ENCODE peak calls at places on chromosomes 5 and 9, in nine cellular contexts. R, T, U, S, V, H, E, P and Y are unnamed samples.

GRCh38 chr5:6781711-6782110 is 68.5 kb downstream of the TENT4A start:
- DNase-seq in R (no peak), T (no peak), U (no peak), S (no peak), V (no peak), H (no peak), E (peak; percentile 81), P (no peak), Y (no peak)

GRCh38 chr5:13780081-13780480 is 164.4 kb downstream of the DNAH5 start:
- DNase-seq in R (no peak), T (no peak), U (no peak), S (no peak), V (no peak), H (no peak), E (peak; percentile 64), P (no peak), Y (no peak)

GRCh38 chr9:100714372-100715099 is 136.7 kb downstream of the CAVIN4 start:
- DNase-seq in R (no peak), T (peak; percentile 83), U (no peak), S (peak; percentile 79), V (peak; percentile 76), H (peak; percentile 58), E (peak; percentile 40), P (peak; percentile 78), Y (peak; percentile 80)

GRCh38 chr5:174751154-174751990 is 27.0 kb downstream of the MSX2 start:
- DNase-seq in R (no peak), T (peak; percentile 11), U (no peak), S (no peak), V (peak; percentile 61), H (no peak), E (no peak), P (peak; percentile 31), Y (peak; percentile 79)

GRCh38 chr9:121609845-121610637 is 41.4 kb upstream of the DAB2IP start:
- DNase-seq in R (no peak), T (peak; percentile 42), U (no peak), S (peak; percentile 76), V (peak; percentile 86), H (peak; percentile 66), E (peak; percentile 91), P (peak; percentile 46), Y (no peak)

GRCh38 chr5:9194509-9194908 is 351.4 kb downstream of the SEMA5A start:
- DNase-seq in R (no peak), T (peak; percentile 48), U (no peak), S (no peak), V (no peak), H (no peak), E (no peak), P (no peak), Y (no peak)

GRCh38 chr5:177455036-177455660 is 8.5 kb downstream of the PRR7 start:
- DNase-seq in R (peak; percentile 84), T (peak; percentile 68), U (peak; percentile 88), S (peak; percentile 72), V (peak; percentile 90), H (peak; percentile 90), E (peak; percentile 46), P (peak; percentile 90), Y (peak; percentile 98)

GRCh38 chr5:9930156-9930555 is 300.0 kb upstream of the TAS2R1 start:
- DNase-seq in R (no peak), T (no peak), U (no peak), S (no peak), V (no peak), H (no peak), E (peak; percentile 36), P (no peak), Y (no peak)

GRCh38 chr9:17064558-17064957 is 70.3 kb upstream of the CNTLN start:
- DNase-seq in R (no peak), T (peak; percentile 6), U (no peak), S (no peak), V (no peak), H (no peak), E (no peak), P (peak; percentile 77), Y (no peak)

GRCh38 chr9:83056180-83056579 is 6.8 kb downstream of the RASEF start:
- DNase-seq in R (no peak), T (no peak), U (no peak), S (no peak), V (no peak), H (no peak), E (no peak), P (no peak), Y (no peak)

GRCh38 chr9:37255944-37256862 is 135.8 kb downstream of the ZCCHC7 start:
- DNase-seq in R (no peak), T (no peak), U (no peak), S (no peak), V (no peak), H (no peak), E (no peak), P (no peak), Y (no peak)

DNA sequence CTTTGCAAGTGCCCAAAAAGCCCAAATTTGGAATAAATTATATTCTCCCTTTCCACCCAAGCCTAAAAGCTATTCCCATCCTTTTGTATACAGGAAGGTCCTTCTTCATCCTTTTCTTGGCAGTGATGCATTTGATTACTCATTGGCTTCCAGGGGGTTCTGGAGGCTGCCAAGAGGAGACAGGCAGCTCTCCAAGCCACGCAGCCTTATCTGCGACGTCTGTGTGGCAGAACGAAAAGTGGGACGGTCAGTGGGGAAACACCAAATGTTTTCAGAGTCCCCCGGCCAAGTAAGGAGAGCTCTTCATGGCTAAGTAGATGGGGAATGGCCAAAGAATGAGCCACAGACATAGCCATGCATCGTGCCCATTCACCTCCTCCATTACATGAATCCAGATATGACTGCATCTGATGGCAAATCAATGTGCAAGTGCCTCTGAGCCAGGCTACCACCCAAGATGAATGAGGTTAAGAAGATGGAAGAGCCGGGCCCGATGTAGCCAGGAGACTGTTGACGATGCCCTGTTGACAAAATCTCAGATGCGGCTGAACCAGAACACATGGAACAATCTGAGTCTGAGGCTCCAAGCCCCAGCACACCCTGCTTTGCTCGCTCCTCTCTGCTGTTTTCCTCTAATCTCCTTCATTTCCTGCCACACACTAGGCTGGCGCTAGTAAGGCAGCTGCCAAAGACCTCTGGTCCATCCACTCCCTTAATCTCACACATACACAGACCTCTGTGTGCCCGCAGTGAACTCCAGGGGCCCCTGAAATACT is 12.0 kb downstream of the ADAM19 start:
- DNase-seq in R (no peak), T (peak; percentile 94), U (no peak), S (peak; percentile 53), V (no peak), H (no peak), E (no peak), P (no peak), Y (no peak)
- H3K4me3 ChIP-seq in R (no peak overlapping the region), T (no peak overlapping the region), U (no peak overlapping the region), S (no peak overlapping the region), V (no peak overlapping the region), H (peak overlapping the region; percentile 7), E (no peak overlapping the region), P (no peak overlapping the region), Y (no peak overlapping the region)

GRCh38 chr5:76947064-76947463 is 5.8 kb upstream of the CRHBP start:
- DNase-seq in R (no peak), T (no peak), U (no peak), S (no peak), V (no peak), H (no peak), E (no peak), P (no peak), Y (no peak)

GRCh38 chr5:76956033-76956432 is 3.2 kb downstream of the CRHBP start:
- DNase-seq in R (no peak), T (no peak), U (no peak), S (no peak), V (peak; percentile 46), H (no peak), E (no peak), P (no peak), Y (no peak)

GRCh38 chr5:76954383-76954763 is 1.5 kb downstream of the CRHBP start:
- DNase-seq in R (no peak), T (no peak), U (no peak), S (no peak), V (peak; percentile 28), H (no peak), E (no peak), P (no peak), Y (peak; percentile 54)

GRCh38 chr5:76953551-76954382 is 922 bp downstream of the CRHBP start:
- DNase-seq in R (no peak), T (peak; percentile 37), U (no peak), S (no peak), V (peak; percentile 34), H (no peak), E (no peak), P (no peak), Y (peak; percentile 78)

DNA sequence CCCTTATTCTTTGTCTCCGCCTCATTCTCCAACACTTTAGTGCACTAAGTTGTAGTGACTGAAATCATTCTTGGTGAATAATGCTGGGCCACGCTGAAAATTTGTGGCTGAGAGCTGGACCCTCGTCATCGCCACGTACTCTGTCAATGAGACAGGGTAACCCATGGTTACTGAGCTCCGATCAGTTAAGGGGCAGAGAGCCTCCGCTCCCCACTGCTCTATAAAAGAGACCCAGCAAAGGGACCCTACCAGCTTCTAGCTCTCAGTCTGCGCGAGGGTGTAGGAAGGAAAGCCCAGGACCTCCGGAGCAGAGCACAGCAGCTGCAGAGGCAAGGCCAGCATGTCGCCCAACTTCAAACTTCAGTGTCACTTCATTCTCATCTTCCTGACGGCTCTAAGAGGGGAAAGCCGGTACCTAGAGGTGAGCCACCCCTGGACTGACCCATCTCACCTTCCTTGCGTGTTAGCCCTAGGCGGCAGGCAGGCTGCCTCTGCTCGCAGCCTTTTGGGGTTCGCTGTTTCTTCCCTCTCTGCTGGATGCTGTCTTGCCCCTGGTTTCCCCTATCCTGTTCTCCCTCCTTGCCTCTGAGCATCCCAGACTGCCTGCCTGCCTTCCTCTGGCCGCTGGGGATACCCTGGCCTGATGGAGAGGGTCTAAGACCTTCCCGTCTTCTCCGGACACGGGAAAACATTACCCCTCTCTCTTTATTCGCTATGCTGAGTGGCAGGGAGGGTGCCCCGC is at the start of gene CRHBP:
- DNase-seq in R (no peak), T (no peak), U (no peak), S (no peak), V (peak; percentile 60), H (no peak), E (no peak), P (no peak), Y (peak; percentile 64)
- H3K36me3 ChIP-seq in R (no peaks in the 10 kb centered on the region), T (no peaks in the 10 kb centered on the region), U (no peaks in the 10 kb centered on the region), S (no peaks in the 10 kb centered on the region), V (no peaks in the 10 kb centered on the region), H (no peaks in the 10 kb centered on the region), E (no peaks in the 10 kb centered on the region), P (no peaks in the 10 kb centered on the region), Y (no peaks in the 10 kb centered on the region)

GRCh38 chr5:1380910-1381309 is 36.0 kb upstream of the CLPTM1L start:
- DNase-seq in R (no peak), T (no peak), U (no peak), S (no peak), V (no peak), H (no peak), E (no peak), P (no peak), Y (peak; percentile 38)
- H3K27me3 ChIP-seq in R (no peaks in the 10 kb centered on the region), T (peaks cover 38% of the 10 kb centered on the region), U (no peaks in the 10 kb centered on the region), S (peaks cover 2% of the 10 kb centered on the region), V (no peaks in the 10 kb centered on the region), H (no peaks in the 10 kb centered on the region), E (peaks cover 3% of the 10 kb centered on the region), P (peaks cover 23% of the 10 kb centered on the region), Y (peaks cover 10% of the 10 kb centered on the region)

DNA sequence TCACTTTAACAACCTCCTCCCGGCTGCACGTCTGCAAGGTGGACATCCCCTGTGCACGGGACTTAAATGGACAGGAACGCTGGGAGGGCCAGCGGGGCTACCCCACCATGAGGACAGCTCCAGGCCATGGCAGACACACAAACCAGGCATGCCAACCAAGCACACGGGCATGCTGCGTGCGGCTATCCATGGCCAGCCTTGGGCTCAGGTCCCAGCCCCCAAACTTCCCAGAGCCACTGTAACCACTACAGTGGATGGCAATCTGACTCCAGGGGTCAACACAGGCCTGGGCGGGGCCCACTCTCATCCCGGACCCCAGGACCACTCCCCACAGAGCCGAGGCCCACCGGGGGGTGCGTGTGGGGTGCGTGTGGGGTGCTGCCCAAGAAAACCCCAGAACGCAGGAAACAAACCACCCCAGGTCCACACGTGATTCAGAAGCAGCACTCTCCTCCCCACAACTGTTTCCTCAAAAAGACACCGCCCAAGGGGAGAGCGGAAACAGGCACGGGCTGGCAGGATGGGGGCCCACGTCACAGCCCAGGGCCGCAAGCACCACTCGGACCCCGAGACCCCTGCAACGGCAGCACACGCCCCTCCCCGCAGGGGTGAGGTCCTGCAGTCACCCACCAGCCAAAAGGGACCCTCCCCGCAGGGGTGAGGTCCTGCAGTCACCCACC is 7.4 kb downstream of the SLC12A7 start:
- DNase-seq in R (no peak), T (no peak), U (peak; percentile 38), S (no peak), V (no peak), H (no peak), E (no peak), P (no peak), Y (no peak)
- H3K4me3 ChIP-seq in R (peak overlapping the region; percentile 79), T (no peak overlapping the region), U (peak overlapping the region; percentile 59), S (no peak overlapping the region), V (no peak overlapping the region), H (peak overlapping the region; percentile 28), E (no peak overlapping the region), P (no peak overlapping the region), Y (no peak overlapping the region)